ENCODE peak calls at places on chromosomes 16 and 17, in four cellular contexts. T, V, W and M are unnamed samples.

GRCh38 chr16:23679274-23679985 is 741 bp downstream of the PLK1 start:
- DNase-seq in T (peak), V (no peak), W (no peak), M (peak)

GRCh38 chr17:56489980-56490379 is 103.5 kb upstream of the NOG start:
- DNase-seq in V (no peak), W (no peak), T (no peak), M (no peak)

GRCh38 chr17:59361386-59361785 is 29.9 kb downstream of the YPEL2 start:
- DNase-seq in W (no peak), T (peak), V (no peak), M (no peak)

GRCh38 chr17:43366809-43367587 is 31.8 kb upstream of the ARL4D start:
- DNase-seq in V (no peak), T (peak), W (no peak), M (peak)

GRCh38 chr16:48246066-48246465 is 1.3 kb downstream of the ABCC11 start:
- DNase-seq in T (peak), W (no peak), V (no peak), M (no peak)

GRCh38 chr16:165218-165538 is 600 bp upstream of the HBM start:
- DNase-seq in V (no peak), W (no peak), T (no peak), M (no peak)

GRCh38 chr16:87317766-87318121 is 552 bp upstream of the C16orf95 start:
- DNase-seq in W (peak), T (peak), V (no peak), M (peak)

GRCh38 chr17:79029327-79030009 is 5.5 kb downstream of the C1QTNF1 start:
- DNase-seq in W (no peak), T (no peak), V (no peak), M (no peak)

GRCh38 chr16:57165923-57166322 is 19.9 kb downstream of the PSME3IP1 start:
- DNase-seq in W (no peak), V (no peak), T (peak), M (no peak)

GRCh38 chr16:56912746-56913703 is 18.9 kb upstream of the HERPUD1 start:
- DNase-seq in W (no peak), T (peak), V (no peak), M (no peak)

GRCh38 chr16:27576729-27577128 is 26.8 kb downstream of the KATNIP start:
- DNase-seq in T (no peak), W (no peak), V (no peak), M (peak)

GRCh38 chr17:80393961-80394360 is 21.0 kb upstream of the ENDOV start:
- DNase-seq in T (no peak), W (no peak), V (no peak), M (no peak)

GRCh38 chr17:80394629-80395216 is 20.2 kb upstream of the ENDOV start:
- DNase-seq in W (no peak), V (no peak), T (no peak), M (no peak)

GRCh38 chr17:80396680-80397387 is 18.1 kb upstream of the ENDOV start:
- DNase-seq in T (no peak), V (no peak), W (no peak), M (no peak)

GRCh38 chr17:80393491-80393890 is 21.5 kb upstream of the ENDOV start:
- DNase-seq in W (no peak), V (no peak), T (no peak), M (no peak)

GRCh38 chr17:80395402-80396151 is 19.4 kb upstream of the ENDOV start:
- DNase-seq in T (peak), W (no peak), V (no peak), M (no peak)
- H3K27ac ChIP-seq in T (no peak), W (no peak), V (no peak), M (no peak)

GRCh38 chr16:84088695-84089395 is 27.9 kb downstream of the MBTPS1 start:
- DNase-seq in T (no peak), W (peak), V (no peak), M (no peak)
- H3K27ac ChIP-seq in T (no peak), W (peak), V (no peak), M (no peak)

GRCh38 chr17:49230636-49231562 is at the start of gene PHOSPHO1:
- DNase-seq in V (no peak), W (peak), T (peak), M (peak)
- H3K27ac ChIP-seq in V (no peak), W (no peak), T (no peak), M (no peak)

GRCh38 chr17:1559743-1560581 is 2.6 kb downstream of the PITPNA start:
- DNase-seq in V (no peak), T (no peak), W (no peak), M (no peak)

GRCh38 chr17:1560582-1561170 is 1.9 kb downstream of the PITPNA start:
- DNase-seq in T (no peak), V (no peak), W (no peak), M (no peak)

GRCh38 chr17:1557355-1558095 is 5.1 kb downstream of the PITPNA start:
- DNase-seq in T (peak), V (no peak), W (no peak), M (no peak)

GRCh38 chr17:1558401-1558800 is 4.2 kb downstream of the PITPNA start:
- DNase-seq in T (no peak), V (no peak), W (no peak), M (no peak)

DNA sequence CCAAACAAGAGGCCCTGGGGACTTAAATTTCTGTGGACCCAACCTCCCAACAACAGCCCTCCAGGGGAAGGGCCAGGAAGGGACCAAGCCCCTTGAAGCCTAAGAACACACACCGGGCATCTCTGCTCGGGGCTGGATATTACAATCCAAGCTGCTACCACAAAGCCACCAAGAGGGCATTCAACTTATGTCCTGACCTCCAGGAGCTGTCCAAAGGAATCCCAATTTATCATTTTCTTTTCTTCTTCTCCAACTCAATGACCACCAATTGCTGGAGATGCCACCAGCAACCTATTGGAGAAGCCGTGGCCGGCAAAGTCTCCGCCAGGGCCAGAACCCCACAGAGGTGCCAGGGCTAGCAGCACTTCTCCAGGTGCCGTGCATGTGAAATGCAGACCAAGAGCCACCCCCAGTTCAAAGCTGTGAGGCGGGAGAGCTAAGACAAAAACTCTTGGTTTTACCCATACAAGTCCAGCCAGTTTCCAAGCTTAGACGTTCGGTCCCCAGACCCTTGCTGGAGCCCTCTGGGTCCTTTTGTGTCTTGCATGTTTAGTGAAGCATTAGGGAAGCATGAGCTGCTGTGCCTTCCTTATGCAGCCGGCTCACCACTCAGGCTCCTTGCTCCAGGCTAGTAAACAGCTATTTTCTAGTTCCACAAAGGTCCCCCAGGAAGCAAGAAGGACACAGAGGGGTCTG is 3.4 kb downstream of the PITPNA start:
- DNase-seq in W (no peak), V (no peak), T (no peak), M (no peak)
- H3K27ac ChIP-seq in W (no peak), V (no peak), T (no peak), M (no peak)

GRCh38 chr16:73095142-73095791 is 47.3 kb upstream of the ZFHX3 start:
- DNase-seq in V (no peak), T (no peak), W (no peak), M (peak)

GRCh38 chr16:73095885-73096341 is 48.0 kb upstream of the ZFHX3 start:
- DNase-seq in T (no peak), W (no peak), V (no peak), M (peak)

GRCh38 chr16:73093146-73094144 is 45.5 kb upstream of the ZFHX3 start:
- DNase-seq in V (no peak), T (peak), W (no peak), M (peak)

GRCh38 chr16:73092236-73092781 is 44.4 kb upstream of the ZFHX3 start:
- DNase-seq in W (no peak), V (no peak), T (no peak), M (no peak)

DNA sequence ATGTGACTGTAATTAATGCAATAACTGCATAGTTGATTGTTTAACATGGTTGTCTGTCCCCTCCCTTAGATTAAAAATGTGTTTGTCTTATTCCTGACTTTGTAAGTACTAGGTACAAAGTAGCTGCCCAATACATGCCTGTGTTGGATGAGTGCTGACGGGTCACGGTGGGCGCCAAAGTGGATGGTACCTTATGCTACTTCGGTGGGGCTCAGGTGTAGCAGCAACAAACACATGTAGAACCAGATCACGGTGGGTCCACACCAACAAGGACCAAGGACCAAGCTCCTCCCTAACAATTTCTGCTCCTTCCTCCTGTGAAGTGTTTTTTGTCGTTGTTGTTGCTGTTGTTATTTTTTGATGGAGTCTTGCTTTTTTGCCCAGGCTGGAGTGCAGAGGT is 46.4 kb upstream of the ZFHX3 start:
- DNase-seq in T (no peak), V (no peak), W (no peak), M (no peak)
- H3K27ac ChIP-seq in T (no peak), V (no peak), W (no peak), M (no peak)

GRCh38 chr16:64254443-64255367 is 867.2 kb downstream of the CDH11 start:
- DNase-seq in W (no peak), V (no peak), T (no peak), M (no peak)
- H3K27ac ChIP-seq in W (no peak), V (no peak), T (no peak), M (no peak)

GRCh38 chr17:40287159-40287493 is 553 bp upstream of the CDC6 start:
- DNase-seq in V (no peak), W (no peak), T (no peak), M (no peak)
- H3K27ac ChIP-seq in V (peak), W (peak), T (no peak), M (no peak)